ENCODE peak calls at places on chromosomes 13 and 19, in six cellular contexts. W is stomach; I is AG09309; G is EH; H is stimulated activated CD4-positive, alpha-beta T cell treated with anti-CD3 and anti-CD28 coated beads, Interleukin-4, amount 100 ng/mL, for 24 hours; P is HT-29. X is an unnamed sample.
A peak's percentile ranks its signal among the peaks of the same experiment; 100 is the strongest.

GRCh38 chr13:51229141-51229540 is 6.9 kb downstream of the FAM124A start:
- DNase-seq in W (no peak), I (no peak), G (no peak), H (no peak), P (no peak), X (no peak)

GRCh38 chr19:5954293-5954692 is 23.6 kb downstream of the RANBP3 start:
- DNase-seq in W (no peak), I (no peak), G (peak; percentile 62), H (no peak), P (no peak), X (no peak)

GRCh38 chr13:73879346-73880020 is 254.7 kb downstream of the KLF12 start:
- DNase-seq in W (no peak), I (no peak), G (no peak), H (no peak), P (no peak), X (no peak)

GRCh38 chr13:28658539-28658795 is 463 bp upstream of the POMP start:
- DNase-seq in W (no peak), I (no peak), G (no peak), H (peak; percentile 7), P (no peak), X (no peak)

GRCh38 chr13:93794197-93794885 is 567.7 kb downstream of the GPC6 start:
- DNase-seq in W (no peak), I (no peak), G (no peak), H (peak; percentile 63), P (no peak), X (no peak)

GRCh38 chr13:110356362-110356761 is 49.3 kb downstream of the COL4A2 start:
- DNase-seq in W (no peak), I (no peak), G (peak; percentile 64), H (no peak), P (no peak), X (no peak)

GRCh38 chr19:15316498-15316897 is 15.8 kb downstream of the BRD4 start:
- DNase-seq in W (no peak), I (no peak), G (peak; percentile 73), H (no peak), P (no peak), X (no peak)

GRCh38 chr13:109211616-109212015 is 574.8 kb downstream of the IRS2 start:
- DNase-seq in W (no peak), I (no peak), G (peak; percentile 78), H (no peak), P (no peak), X (peak; percentile 8)

GRCh38 chr19:3494051-3494450 is 6.4 kb downstream of the DOHH start:
- DNase-seq in W (peak; percentile 62), I (no peak), G (peak; percentile 27), H (peak; percentile 43), P (no peak), X (no peak)

GRCh38 chr19:46068345-46069258 is 27.8 kb upstream of the IGFL4 start:
- DNase-seq in W (no peak), I (peak; percentile 77), G (peak; percentile 94), H (no peak), P (peak; percentile 99), X (peak; percentile 83)

GRCh38 chr19:43620061-43621001 is 902 bp upstream of the ZNF428 start:
- DNase-seq in W (no peak), I (no peak), G (no peak), H (no peak), P (no peak), X (no peak)

GRCh38 chr19:44512326-44513298 is 12.3 kb upstream of the ZNF180 start:
- DNase-seq in W (no peak), I (peak; percentile 31), G (peak; percentile 47), H (peak; percentile 14), P (peak; percentile 84), X (no peak)